ENCODE peak calls at places on chromosomes 13 and 19, in ten cellular contexts. K is small intestine, R is HT-29, T is GM13976, W is cardiac fibroblast, D is left ventricle myocardium superior, H is NCI-H82, G is RCC 7860, P is erythroblast, A is frontal cortex. S is an unnamed sample.

GRCh38 chr19:18460313-18460712 is 22.4 kb upstream of the ISYNA1 start:
- DNase-seq in W (peak; percentile 85), D (peak; percentile 83), P (no peak), G (peak; percentile 27), T (no peak), H (peak; percentile 34), A (no peak), R (no peak), K (no peak), S (no peak)

GRCh38 chr19:55809381-55810058 is 22.3 kb downstream of the NLRP11 start:
- DNase-seq in K (peak; percentile 82), A (no peak), T (peak; percentile 46), P (peak; percentile 77), G (peak; percentile 40), W (peak; percentile 44), D (peak; percentile 34), H (peak; percentile 94), R (peak; percentile 97), S (peak; percentile 98)

GRCh38 chr19:46725036-46725820 is 8.3 kb upstream of the PRKD2 start:
- DNase-seq in H (no peak), D (no peak), W (no peak), R (no peak), K (no peak), P (no peak), G (no peak), A (no peak), T (no peak), S (no peak)

GRCh38 chr13:76647550-76647949 is 238.7 kb downstream of the KCTD12 start:
- DNase-seq in T (no peak), D (no peak), K (no peak), R (no peak), G (no peak), P (no peak), W (no peak), A (no peak), H (no peak), S (no peak)

GRCh38 chr13:69948016-69948415 is 159.6 kb upstream of the ATXN8OS start:
- DNase-seq in G (no peak), W (no peak), P (no peak), R (no peak), T (peak; percentile 18), A (no peak), K (no peak), D (no peak), H (no peak), S (no peak)

GRCh38 chr13:20151612-20152011 is 9.2 kb downstream of the GJA3 start:
- DNase-seq in P (no peak), G (no peak), D (no peak), R (no peak), H (no peak), A (no peak), K (no peak), T (no peak), W (no peak), S (no peak)

GRCh38 chr13:101892296-101892695 is 439.8 kb downstream of the ITGBL1 start:
- DNase-seq in W (no peak), H (peak; percentile 57), K (no peak), T (no peak), A (no peak), R (no peak), P (no peak), D (no peak), G (no peak), S (no peak)

GRCh38 chr19:39182174-39182505 is 14.6 kb upstream of the NCCRP1 start:
- DNase-seq in H (no peak), G (no peak), T (no peak), R (peak; percentile 6), D (no peak), P (no peak), K (no peak), W (no peak), A (no peak), S (no peak)

GRCh38 chr19:19628499-19629134 is 597 bp upstream of the LPAR2 start:
- DNase-seq in D (no peak), K (peak; percentile 72), G (no peak), P (no peak), A (peak; percentile 43), R (peak; percentile 64), W (peak; percentile 64), T (peak; percentile 68), H (peak; percentile 95), S (no peak)

GRCh38 chr13:44758595-44759221 is 182.6 kb upstream of the TSC22D1 start:
- DNase-seq in T (no peak), G (peak; percentile 75), D (no peak), R (peak; percentile 70), K (peak; percentile 53), H (no peak), A (no peak), W (peak; percentile 87), P (no peak), S (peak; percentile 34)

GRCh38 chr13:18212873-18213272 is 968.8 kb downstream of the TUBA3C start:
- DNase-seq in R (no peak), T (no peak), G (no peak), A (no peak), D (no peak), W (peak; percentile 27), H (no peak), P (no peak), K (peak; percentile 5), S (no peak)

GRCh38 chr13:49584771-49585182 is 581 bp downstream of the RCBTB1 start:
- DNase-seq in A (peak; percentile 35), W (peak; percentile 5), P (peak; percentile 42), R (peak; percentile 47), H (peak; percentile 61), T (no peak), G (no peak), D (no peak), K (no peak), S (no peak)

GRCh38 chr19:53906211-53907192 is 2.6 kb upstream of the CACNG7 start:
- DNase-seq in T (peak; percentile 88), W (peak; percentile 35), D (peak; percentile 66), H (peak; percentile 15), R (peak; percentile 74), P (no peak), K (peak; percentile 16), G (no peak), A (peak; percentile 74), S (peak; percentile 26)

GRCh38 chr19:16861875-16862274 is 26.9 kb upstream of the F2RL3 start:
- DNase-seq in K (no peak), H (peak; percentile 59), G (no peak), A (no peak), D (no peak), W (no peak), P (no peak), R (no peak), T (no peak), S (no peak)

GRCh38 chr13:44136693-44137268 is 236.8 kb upstream of the SERP2 start:
- DNase-seq in W (no peak), G (peak; percentile 65), H (no peak), A (no peak), D (no peak), K (no peak), P (no peak), T (no peak), R (no peak), S (no peak)

GRCh38 chr13:76723551-76724232 is 162.5 kb downstream of the KCTD12 start:
- DNase-seq in P (no peak), T (no peak), K (no peak), G (no peak), D (peak; percentile 25), R (no peak), H (no peak), W (peak; percentile 84), A (no peak), S (peak; percentile 5)

GRCh38 chr13:57408312-57408711 is 223.2 kb upstream of the PCDH17 start:
- DNase-seq in P (no peak), G (no peak), W (no peak), H (peak; percentile 94), A (no peak), T (no peak), D (no peak), K (no peak), R (no peak), S (no peak)

GRCh38 chr13:61413572-61413971 is 2.1 kb downstream of the PCDH20 start:
- DNase-seq in G (no peak), R (no peak), D (peak; percentile 22), K (no peak), A (no peak), P (no peak), T (no peak), H (peak; percentile 41), W (no peak), S (no peak)

GRCh38 chr13:107851670-107852460 is 363.5 kb downstream of the LIG4 start:
- DNase-seq in R (no peak), G (no peak), D (no peak), A (no peak), H (no peak), T (no peak), W (no peak), P (no peak), K (no peak), S (no peak)

GRCh38 chr19:16383584-16384161 is 59.0 kb downstream of the KLF2 start:
- DNase-seq in H (no peak), P (no peak), T (no peak), W (no peak), R (no peak), A (no peak), K (no peak), D (no peak), G (no peak), S (no peak)

GRCh38 chr13:81874253-81874652 is 1533.3 kb upstream of the SPRY2 start:
- DNase-seq in H (no peak), P (no peak), W (no peak), A (no peak), T (no peak), R (no peak), K (no peak), G (no peak), D (no peak), S (no peak)

GRCh38 chr13:74895042-74895811 is 586.7 kb downstream of the TBC1D4 start:
- DNase-seq in P (no peak), R (no peak), K (no peak), G (no peak), T (no peak), D (no peak), W (no peak), H (no peak), A (no peak), S (no peak)

GRCh38 chr19:29491995-29492577 is 33.7 kb upstream of the VSTM2B start:
- DNase-seq in T (no peak), W (no peak), K (no peak), R (no peak), P (no peak), A (no peak), D (no peak), G (no peak), H (peak; percentile 6), S (no peak)

GRCh38 chr19:49468746-49469447 is 5.1 kb upstream of the FLT3LG start:
- DNase-seq in A (no peak), H (peak; percentile 75), W (peak; percentile 94), D (peak; percentile 83), T (peak; percentile 89), K (peak; percentile 56), G (no peak), P (peak; percentile 89), R (peak; percentile 50), S (peak; percentile 85)

GRCh38 chr19:9878511-9879196 is 43.5 kb downstream of the PIN1 start:
- DNase-seq in A (no peak), P (no peak), W (peak; percentile 61), H (no peak), R (no peak), G (no peak), D (no peak), T (no peak), K (no peak), S (no peak)

GRCh38 chr13:95536629-95537241 is 15.8 kb upstream of the CLDN10 start:
- DNase-seq in P (no peak), W (peak; percentile 59), T (no peak), K (peak; percentile 20), A (no peak), D (no peak), G (no peak), R (peak; percentile 78), H (peak; percentile 55), S (no peak)

GRCh38 chr19:35000647-35001501 is 751 bp downstream of the GRAMD1A start:
- DNase-seq in W (peak; percentile 52), R (no peak), D (peak; percentile 60), G (peak; percentile 33), K (peak; percentile 63), T (peak; percentile 52), H (peak; percentile 67), A (peak; percentile 58), P (peak; percentile 52), S (peak; percentile 39)

GRCh38 chr19:4369109-4369887 is 25.9 kb downstream of the MPND start:
- DNase-seq in K (peak; percentile 83), A (no peak), T (peak; percentile 79), D (peak; percentile 60), G (peak; percentile 75), P (no peak), R (peak; percentile 60), H (no peak), W (no peak), S (no peak)

S was measured in SJCRH30.